ENCODE peak calls at places on chromosomes 3 and 15, in four cellular contexts. E, I, M and P are unnamed samples.

GRCh38 chr3:88876724-88877123 is 230.7 kb upstream of the EPHA3 start:
- DNase-seq in E (no peak), M (no peak), I (no peak), P (no peak)

GRCh38 chr3:14991148-14991742 is 43.9 kb downstream of the NR2C2 start:
- DNase-seq in I (no peak), M (peak; percentile 12), E (no peak), P (no peak)

GRCh38 chr3:54781728-54782127 is 146.1 kb downstream of the LRTM1 start:
- DNase-seq in E (no peak), I (no peak), M (no peak), P (peak; percentile 49)

GRCh38 chr3:28053759-28054158 is 187.7 kb upstream of the CMC1 start:
- DNase-seq in E (no peak), M (no peak), I (peak; percentile 40), P (no peak)

GRCh38 chr15:65390447-65390846 is 12.6 kb upstream of the IGDCC3 start:
- DNase-seq in I (no peak), E (no peak), M (no peak), P (no peak)

GRCh38 chr3:122356402-122356801 is 26.6 kb downstream of the MIX23 start:
- DNase-seq in E (peak; percentile 46), M (peak; percentile 6), I (peak; percentile 54), P (peak; percentile 78)

GRCh38 chr3:168545591-168545990 is 449.9 kb upstream of the GOLIM4 start:
- DNase-seq in I (peak; percentile 33), E (no peak), M (no peak), P (no peak)

GRCh38 chr3:141478139-141478538 is 8.7 kb upstream of the RASA2 start:
- DNase-seq in E (no peak), M (no peak), I (no peak), P (no peak)

GRCh38 chr3:107208100-107208499 is 169.1 kb upstream of the CCDC54 start:
- DNase-seq in I (peak; percentile 99), E (no peak), M (peak; percentile 43), P (no peak)

GRCh38 chr15:42494998-42495360 is 455 bp upstream of the SNAP23 start:
- DNase-seq in I (peak; percentile 77), E (no peak), M (peak; percentile 2), P (peak; percentile 23)

GRCh38 chr3:10968390-10968789 is 24.2 kb upstream of the SLC6A1 start:
- DNase-seq in E (no peak), M (no peak), I (no peak), P (no peak)
- H2BK15ac ChIP-seq in E (no peak overlapping the region), M (no peak overlapping the region), I (no peak overlapping the region), P (no peak overlapping the region)

GRCh38 chr15:75044258-75044878 is 21.0 kb downstream of the PPCDC start:
- DNase-seq in M (no peak), I (no peak), E (no peak), P (no peak)

GRCh38 chr15:75038948-75039533 is 15.7 kb downstream of the PPCDC start:
- DNase-seq in I (no peak), M (no peak), E (no peak), P (no peak)

GRCh38 chr15:75045332-75046015 is 22.1 kb downstream of the PPCDC start:
- DNase-seq in E (no peak), M (no peak), I (no peak), P (no peak)

GRCh38 chr15:75043509-75044257 is 20.3 kb downstream of the PPCDC start:
- DNase-seq in I (peak; percentile 100), M (no peak), E (no peak), P (no peak)

DNA sequence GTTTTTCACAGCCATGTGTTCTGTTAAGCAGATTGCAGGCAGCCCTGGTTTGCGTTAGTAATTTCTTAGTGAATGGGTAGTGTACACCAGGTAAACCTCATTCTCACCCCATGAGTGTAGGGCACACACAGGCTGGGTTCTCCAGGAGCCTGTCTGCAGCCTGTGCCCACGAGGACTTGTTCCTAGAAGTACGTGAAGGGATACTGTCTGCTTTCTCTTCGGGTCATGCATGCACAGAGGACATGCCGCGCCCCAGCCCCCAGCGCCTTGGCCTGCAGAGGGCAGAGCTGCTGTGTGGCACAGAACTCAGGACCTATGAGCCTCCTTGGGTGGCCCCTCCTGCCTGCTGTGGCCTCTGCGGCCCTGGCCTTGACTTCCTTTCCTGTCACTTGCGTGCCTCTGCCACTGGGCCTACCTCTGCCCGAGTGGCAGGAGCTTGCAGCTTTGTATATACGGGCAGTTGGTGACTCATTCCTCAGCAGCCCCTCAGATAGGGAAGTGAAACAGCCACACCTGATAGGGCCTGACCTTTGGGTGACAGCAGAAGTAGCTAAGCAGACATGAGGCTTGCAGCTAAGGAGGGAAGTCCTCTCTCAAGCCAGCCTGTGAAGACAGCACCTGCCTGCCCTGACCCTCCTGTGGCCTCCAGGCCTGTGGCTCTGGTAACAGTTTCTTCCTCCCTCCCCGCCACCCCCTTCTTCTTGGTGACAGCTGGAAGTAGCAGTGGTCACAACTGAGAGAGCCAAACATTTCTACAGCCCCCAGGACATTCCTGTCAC is 19.5 kb downstream of the PPCDC start:
- DNase-seq in I (peak; percentile 64), E (peak; percentile 73), M (no peak), P (peak; percentile 63)
- H4K8ac ChIP-seq in I (peak overlapping the region; percentile 62), E (no peak overlapping the region), M (no peak overlapping the region), P (no peak overlapping the region)

GRCh38 chr3:59780209-59780608 is 730.4 kb upstream of the CFAP20DC start:
- DNase-seq in M (no peak), E (no peak), I (no peak), P (no peak)

GRCh38 chr3:59775781-59776270 is 726.0 kb upstream of the CFAP20DC start:
- DNase-seq in M (no peak), E (no peak), I (no peak), P (no peak)

GRCh38 chr3:59774613-59775012 is 724.8 kb upstream of the CFAP20DC start:
- DNase-seq in E (no peak), M (no peak), I (peak; percentile 90), P (no peak)

GRCh38 chr3:59775106-59775505 is 725.3 kb upstream of the CFAP20DC start:
- DNase-seq in E (no peak), M (no peak), I (peak; percentile 48), P (no peak)

DNA sequence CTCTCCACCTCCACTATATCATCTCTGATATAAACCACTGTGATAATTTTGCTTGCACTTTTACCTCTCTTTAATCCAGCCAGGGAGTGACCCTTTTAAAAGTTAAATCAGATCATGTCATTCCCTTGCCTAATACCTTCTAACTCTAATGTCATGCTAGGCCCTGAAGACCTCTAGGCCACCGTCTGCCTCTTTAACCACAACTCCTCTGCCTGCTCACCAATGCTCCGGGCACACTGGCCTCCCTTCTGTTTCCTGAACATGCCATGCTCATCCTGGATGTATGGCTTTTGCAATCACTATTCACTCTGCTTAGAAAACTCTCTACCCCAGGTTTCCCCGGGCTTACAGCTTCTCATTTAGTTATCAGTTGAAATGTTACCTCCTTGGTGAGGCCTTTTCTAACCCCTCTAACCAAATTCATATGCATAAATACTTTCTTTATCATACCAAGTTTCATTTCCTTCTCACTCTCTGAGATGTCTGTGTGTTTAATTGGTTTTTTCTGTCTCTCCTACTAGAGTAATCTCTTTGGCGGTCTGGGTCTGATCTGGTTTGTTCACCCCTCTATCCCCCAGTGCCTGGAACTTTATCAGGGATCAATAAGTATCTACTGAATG is 727.8 kb upstream of the CFAP20DC start:
- DNase-seq in M (no peak), I (no peak), E (no peak), P (no peak)
- H2BK15ac ChIP-seq in M (no peak overlapping the region), I (no peak overlapping the region), E (no peak overlapping the region), P (no peak overlapping the region)

DNA sequence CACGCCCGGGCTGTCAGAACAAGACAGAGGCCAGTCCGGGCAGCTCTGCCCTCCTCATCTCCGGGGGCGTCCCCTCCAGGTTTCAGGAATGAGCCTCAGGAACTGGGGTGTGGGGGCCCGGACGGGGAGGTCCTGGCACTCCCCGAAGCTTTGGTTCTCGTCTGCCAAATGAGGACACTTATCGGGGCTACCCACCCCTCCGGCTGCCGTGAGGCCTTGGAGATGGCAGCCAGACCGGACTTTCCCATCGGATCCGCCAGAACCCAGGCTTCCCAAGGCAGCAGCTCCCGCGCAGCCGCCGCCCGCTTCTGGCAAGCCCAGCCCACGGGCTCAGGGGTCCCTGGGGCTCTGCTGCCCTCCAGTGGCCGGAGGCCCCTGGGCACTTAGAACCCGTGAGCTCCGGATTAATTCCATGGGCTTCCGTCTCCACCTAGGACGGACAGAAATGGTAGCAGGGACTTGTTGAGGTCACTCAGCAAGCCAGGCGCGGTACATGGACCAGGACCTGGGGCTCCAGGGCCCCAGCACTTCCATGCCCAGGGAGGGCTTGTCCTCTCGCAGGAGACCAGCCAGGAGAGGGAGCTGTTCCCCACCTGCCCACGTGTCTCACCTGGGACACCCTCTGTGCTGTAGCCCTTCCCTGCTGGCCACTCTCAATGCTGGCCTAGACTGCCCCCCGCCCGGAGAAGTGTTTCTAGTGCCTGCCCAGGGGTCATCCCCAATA is 89.4 kb downstream of the LINGO1 start:
- DNase-seq in I (peak; percentile 78), M (peak; percentile 84), E (peak; percentile 91), P (peak; percentile 91)
- H4K8ac ChIP-seq in I (peak overlapping the region; percentile 93), M (no peak overlapping the region), E (no peak overlapping the region), P (no peak overlapping the region)

GRCh38 chr3:50622881-50623280 is 5.9 kb downstream of the MAPKAPK3 start:
- DNase-seq in E (no peak), M (no peak), I (no peak), P (no peak)

GRCh38 chr3:50617911-50618481 is 1.0 kb downstream of the MAPKAPK3 start:
- DNase-seq in I (no peak), M (no peak), E (no peak), P (no peak)

GRCh38 chr3:50620846-50621245 is 3.9 kb downstream of the MAPKAPK3 start:
- DNase-seq in E (no peak), M (no peak), I (no peak), P (no peak)

GRCh38 chr3:50617096-50617791 is at the start of gene MAPKAPK3:
- DNase-seq in M (no peak), E (no peak), I (no peak), P (no peak)

GRCh38 chr3:50620420-50620819 is 3.5 kb downstream of the MAPKAPK3 start:
- DNase-seq in I (no peak), E (no peak), M (no peak), P (no peak)
- H2BK15ac ChIP-seq in I (no peak overlapping the region), E (no peak overlapping the region), M (no peak overlapping the region), P (no peak overlapping the region)

DNA sequence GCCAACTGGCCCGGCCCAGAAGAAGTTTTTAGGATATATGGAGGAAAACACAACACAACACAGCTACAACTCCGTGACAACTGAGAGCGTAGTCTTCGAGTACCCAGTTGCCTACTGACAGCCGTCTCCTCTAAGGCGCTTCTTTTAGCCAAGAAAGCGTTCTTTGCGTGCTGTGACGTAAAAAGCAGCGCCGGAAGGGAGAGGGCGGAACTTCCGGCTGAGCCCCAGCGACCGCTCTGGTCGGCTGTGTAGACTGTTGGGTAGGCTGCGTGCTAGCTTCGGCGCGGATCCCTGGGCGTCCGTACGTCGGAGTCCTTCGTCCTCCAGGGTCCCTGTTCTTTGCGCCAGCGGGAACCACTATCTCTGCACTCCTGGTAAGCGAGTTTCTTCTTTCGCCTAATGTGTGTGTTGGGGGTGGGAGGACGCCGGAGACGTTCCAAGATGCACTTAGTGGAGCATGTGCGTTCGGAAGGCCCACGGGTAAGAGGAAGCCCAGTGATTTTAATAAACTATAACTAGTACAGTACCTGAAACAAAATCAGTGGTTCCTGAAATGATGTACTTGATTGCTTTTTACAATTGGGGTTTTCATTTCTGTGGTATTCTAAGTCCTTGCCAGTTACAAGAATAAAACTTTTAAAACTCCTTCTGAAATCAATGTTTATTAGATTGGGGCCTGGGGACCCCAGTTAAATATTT is at the start of gene TRMT10C:
- DNase-seq in E (peak; percentile 94), I (peak; percentile 93), M (peak; percentile 91), P (peak; percentile 98)
- H4K8ac ChIP-seq in E (no peak within 1 kb of the TSS), I (peak within 1 kb of the TSS; percentile 99), M (no peak within 1 kb of the TSS), P (no peak within 1 kb of the TSS)